ENCODE peak calls at places on chromosomes 6 and 20, in seven cellular contexts. One of them, this sample, is unnamed.

GRCh38 chr6:14804444-14805210 is 441.2 kb upstream of the JARID2 start:
- DNase-seq in GM12878: no peak
- DNase-seq in adrenal gland: peak
- DNase-seq in IMR-90: peak
- DNase-seq in prostate gland: no peak
- DNase-seq in breast epithelium: peak
- DNase-seq in upper lobe of left lung: peak
- DNase-seq in this sample: peak

GRCh38 chr6:2579241-2579761 is 171.4 kb downstream of the MYLK4 start:
- DNase-seq in adrenal gland: peak
- DNase-seq in upper lobe of left lung: peak
- DNase-seq in IMR-90: peak
- DNase-seq in prostate gland: no peak
- DNase-seq in breast epithelium: no peak
- DNase-seq in GM12878: no peak
- DNase-seq in this sample: no peak

GRCh38 chr6:168908166-168908565 is 345.5 kb downstream of the THBS2 start:
- DNase-seq in breast epithelium: no peak
- DNase-seq in IMR-90: peak
- DNase-seq in GM12878: no peak
- DNase-seq in adrenal gland: no peak
- DNase-seq in upper lobe of left lung: no peak
- DNase-seq in prostate gland: no peak
- DNase-seq in this sample: no peak

GRCh38 chr20:47205577-47206123 is 150.8 kb downstream of the ZMYND8 start:
- DNase-seq in IMR-90: peak
- DNase-seq in prostate gland: peak
- DNase-seq in adrenal gland: peak
- DNase-seq in breast epithelium: no peak
- DNase-seq in upper lobe of left lung: no peak
- DNase-seq in GM12878: peak
- DNase-seq in this sample: peak

GRCh38 chr6:25179051-25179778 is 100.0 kb upstream of the CARMIL1 start:
- DNase-seq in prostate gland: no peak
- DNase-seq in adrenal gland: peak
- DNase-seq in IMR-90: peak
- DNase-seq in upper lobe of left lung: no peak
- DNase-seq in GM12878: no peak
- DNase-seq in breast epithelium: no peak
- DNase-seq in this sample: no peak

GRCh38 chr6:127182501-127182900 is 64.0 kb downstream of the RSPO3 start:
- DNase-seq in upper lobe of left lung: no peak
- DNase-seq in IMR-90: no peak
- DNase-seq in breast epithelium: no peak
- DNase-seq in GM12878: no peak
- DNase-seq in adrenal gland: no peak
- DNase-seq in prostate gland: no peak
- DNase-seq in this sample: no peak

GRCh38 chr20:46307139-46307998 is 929 bp downstream of the CDH22 start:
- DNase-seq in upper lobe of left lung: peak
- DNase-seq in GM12878: no peak
- DNase-seq in adrenal gland: peak
- DNase-seq in prostate gland: peak
- DNase-seq in breast epithelium: no peak
- DNase-seq in IMR-90: peak
- DNase-seq in this sample: peak

GRCh38 chr6:36536873-36537547 is 10.3 kb downstream of the STK38 start:
- DNase-seq in GM12878: no peak
- DNase-seq in adrenal gland: no peak
- DNase-seq in IMR-90: no peak
- DNase-seq in breast epithelium: no peak
- DNase-seq in prostate gland: no peak
- DNase-seq in upper lobe of left lung: no peak
- DNase-seq in this sample: no peak

GRCh38 chr6:47363736-47364135 is 54.0 kb upstream of the TNFRSF21 start:
- DNase-seq in prostate gland: no peak
- DNase-seq in GM12878: no peak
- DNase-seq in IMR-90: no peak
- DNase-seq in upper lobe of left lung: no peak
- DNase-seq in breast epithelium: no peak
- DNase-seq in adrenal gland: no peak
- DNase-seq in this sample: no peak

GRCh38 chr20:63709149-63709527 is 1.3 kb downstream of the ZGPAT start:
- DNase-seq in IMR-90: no peak
- DNase-seq in adrenal gland: no peak
- DNase-seq in prostate gland: no peak
- DNase-seq in GM12878: no peak
- DNase-seq in upper lobe of left lung: no peak
- DNase-seq in breast epithelium: no peak
- DNase-seq in this sample: no peak

GRCh38 chr20:45098096-45098773 is 2.7 kb downstream of the KCNS1 start:
- DNase-seq in adrenal gland: peak
- DNase-seq in breast epithelium: no peak
- DNase-seq in upper lobe of left lung: peak
- DNase-seq in prostate gland: no peak
- DNase-seq in IMR-90: no peak
- DNase-seq in GM12878: no peak
- DNase-seq in this sample: peak

GRCh38 chr20:50376888-50377459 is 133.2 kb upstream of the PTPN1 start:
- DNase-seq in upper lobe of left lung: peak
- DNase-seq in IMR-90: no peak
- DNase-seq in GM12878: no peak
- DNase-seq in breast epithelium: no peak
- DNase-seq in prostate gland: no peak
- DNase-seq in adrenal gland: no peak
- DNase-seq in this sample: no peak

GRCh38 chr6:72616406-72617015 is 5.4 kb upstream of the KCNQ5 start:
- DNase-seq in prostate gland: no peak
- DNase-seq in breast epithelium: no peak
- DNase-seq in IMR-90: peak
- DNase-seq in upper lobe of left lung: no peak
- DNase-seq in GM12878: no peak
- DNase-seq in adrenal gland: no peak
- DNase-seq in this sample: no peak

GRCh38 chr6:106138151-106138550 is 52.0 kb downstream of the PRDM1 start:
- DNase-seq in breast epithelium: no peak
- DNase-seq in adrenal gland: no peak
- DNase-seq in GM12878: no peak
- DNase-seq in IMR-90: no peak
- DNase-seq in upper lobe of left lung: no peak
- DNase-seq in prostate gland: no peak
- DNase-seq in this sample: no peak

GRCh38 chr20:49320460-49320859 is 42.6 kb upstream of the ZNFX1 start:
- DNase-seq in upper lobe of left lung: no peak
- DNase-seq in prostate gland: no peak
- DNase-seq in breast epithelium: no peak
- DNase-seq in GM12878: no peak
- DNase-seq in IMR-90: peak
- DNase-seq in adrenal gland: peak
- DNase-seq in this sample: peak
- TF ChIP-seq CTCF in upper lobe of left lung: no peak
- TF ChIP-seq CTCF in prostate gland: no peak
- TF ChIP-seq CTCF in breast epithelium: peak
- TF ChIP-seq CTCF in GM12878: no peak
- TF ChIP-seq CTCF in IMR-90: no peak
- TF ChIP-seq CTCF in adrenal gland: no peak
- TF ChIP-seq CTCF in this sample: peak

GRCh38 chr6:144007779-144008500 is at the start of gene PLAGL1:
- DNase-seq in GM12878: no peak
- DNase-seq in IMR-90: peak
- DNase-seq in adrenal gland: peak
- DNase-seq in prostate gland: peak
- DNase-seq in upper lobe of left lung: peak
- DNase-seq in breast epithelium: no peak
- DNase-seq in this sample: peak
- TF ChIP-seq POLR2A in GM12878: peak
- TF ChIP-seq POLR2A in IMR-90: peak
- TF ChIP-seq POLR2A in adrenal gland: peak
- TF ChIP-seq POLR2A in prostate gland: peak
- TF ChIP-seq POLR2A in upper lobe of left lung: no peak
- TF ChIP-seq POLR2A in breast epithelium: no peak
- TF ChIP-seq POLR2A in this sample: no peak

GRCh38 chr6:137197684-137198645 is 21.2 kb downstream of the IFNGR1 start:
- DNase-seq in adrenal gland: no peak
- DNase-seq in prostate gland: no peak
- DNase-seq in GM12878: no peak
- DNase-seq in upper lobe of left lung: no peak
- DNase-seq in IMR-90: no peak
- DNase-seq in breast epithelium: no peak
- DNase-seq in this sample: no peak

GRCh38 chr6:137206562-137206961 is 12.6 kb downstream of the IFNGR1 start:
- DNase-seq in adrenal gland: no peak
- DNase-seq in IMR-90: no peak
- DNase-seq in GM12878: no peak
- DNase-seq in prostate gland: no peak
- DNase-seq in breast epithelium: no peak
- DNase-seq in upper lobe of left lung: no peak
- DNase-seq in this sample: no peak

GRCh38 chr6:137200288-137200687 is 18.9 kb downstream of the IFNGR1 start:
- DNase-seq in breast epithelium: no peak
- DNase-seq in prostate gland: no peak
- DNase-seq in adrenal gland: no peak
- DNase-seq in GM12878: no peak
- DNase-seq in IMR-90: no peak
- DNase-seq in upper lobe of left lung: no peak
- DNase-seq in this sample: no peak

GRCh38 chr6:137203256-137203655 is 15.9 kb downstream of the IFNGR1 start:
- DNase-seq in IMR-90: no peak
- DNase-seq in upper lobe of left lung: no peak
- DNase-seq in GM12878: no peak
- DNase-seq in breast epithelium: no peak
- DNase-seq in adrenal gland: no peak
- DNase-seq in prostate gland: no peak
- DNase-seq in this sample: no peak

GRCh38 chr6:137202078-137202477 is 17.1 kb downstream of the IFNGR1 start:
- DNase-seq in IMR-90: no peak
- DNase-seq in breast epithelium: no peak
- DNase-seq in adrenal gland: no peak
- DNase-seq in GM12878: no peak
- DNase-seq in prostate gland: peak
- DNase-seq in upper lobe of left lung: peak
- DNase-seq in this sample: no peak
- TF ChIP-seq CTCF in IMR-90: no peak
- TF ChIP-seq CTCF in breast epithelium: peak
- TF ChIP-seq CTCF in adrenal gland: no peak
- TF ChIP-seq CTCF in GM12878: peak
- TF ChIP-seq CTCF in prostate gland: peak
- TF ChIP-seq CTCF in upper lobe of left lung: peak
- TF ChIP-seq CTCF in this sample: no peak

DNA sequence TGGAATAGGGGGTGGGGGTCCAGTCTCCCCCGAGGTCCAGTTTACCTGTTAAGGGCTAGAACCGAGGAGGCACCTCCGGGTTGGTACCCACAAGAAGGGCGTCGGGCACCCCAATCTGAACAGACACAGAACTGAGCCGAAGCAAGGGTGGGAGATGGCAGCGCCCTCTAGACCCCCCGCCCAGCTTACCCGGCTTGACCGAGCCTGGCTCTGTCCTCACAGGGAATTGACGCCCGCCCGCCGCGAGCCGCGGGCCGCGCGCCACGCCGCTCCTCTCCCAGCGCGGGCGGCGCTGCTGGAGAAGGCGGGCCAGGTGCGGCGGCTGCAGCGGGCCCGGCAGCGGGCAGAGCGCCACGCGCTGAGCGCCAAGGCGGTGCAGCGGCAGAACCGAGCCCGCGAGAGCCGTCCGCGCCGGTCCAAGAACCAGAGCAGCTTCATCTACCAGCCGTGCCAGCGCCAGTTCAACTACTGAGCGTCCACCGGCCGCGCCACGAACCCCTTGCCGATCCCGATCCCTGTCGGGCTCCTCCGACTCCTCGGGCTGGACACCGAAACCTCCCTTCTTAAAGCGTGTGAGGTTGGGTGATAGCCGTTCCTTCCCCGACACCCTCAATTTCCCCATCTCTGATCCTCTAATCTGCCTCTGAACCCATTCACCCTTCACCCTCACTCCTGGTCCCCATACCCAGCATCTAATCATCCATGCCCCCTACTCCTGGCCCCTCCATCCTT is 5.9 kb downstream of the TP53INP2 start:
- DNase-seq in upper lobe of left lung: peak
- DNase-seq in breast epithelium: no peak
- DNase-seq in adrenal gland: peak
- DNase-seq in GM12878: no peak
- DNase-seq in IMR-90: peak
- DNase-seq in prostate gland: peak
- DNase-seq in this sample: peak
- TF ChIP-seq POLR2A in upper lobe of left lung: no peak
- TF ChIP-seq POLR2A in breast epithelium: no peak
- TF ChIP-seq POLR2A in adrenal gland: peak
- TF ChIP-seq POLR2A in GM12878: no peak
- TF ChIP-seq POLR2A in IMR-90: no peak
- TF ChIP-seq POLR2A in prostate gland: no peak
- TF ChIP-seq POLR2A in this sample: no peak

DNA sequence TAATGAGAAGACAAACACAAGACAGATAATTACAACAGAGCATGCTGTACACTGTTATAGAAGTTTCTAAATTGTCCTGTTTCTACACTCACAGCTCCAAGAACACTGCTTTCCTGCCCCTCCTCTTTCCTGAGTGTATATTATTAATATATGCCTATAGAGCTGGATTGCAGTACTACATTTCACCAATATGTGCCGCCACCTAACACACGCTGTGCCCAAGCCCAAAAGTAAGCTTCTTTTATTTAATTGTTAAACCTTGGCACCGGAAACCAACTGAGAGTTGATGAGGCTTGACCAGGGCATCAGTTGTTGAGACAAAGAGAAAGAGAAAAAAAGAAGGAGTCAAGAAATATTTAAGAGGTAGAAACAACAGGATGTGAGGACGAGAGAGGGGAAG is 16.0 kb upstream of the PTPRT start:
- DNase-seq in prostate gland: no peak
- DNase-seq in IMR-90: no peak
- DNase-seq in GM12878: no peak
- DNase-seq in breast epithelium: no peak
- DNase-seq in adrenal gland: no peak
- DNase-seq in upper lobe of left lung: no peak
- DNase-seq in this sample: no peak
- TF ChIP-seq CTCF in prostate gland: no peak
- TF ChIP-seq CTCF in IMR-90: no peak
- TF ChIP-seq CTCF in GM12878: no peak
- TF ChIP-seq CTCF in breast epithelium: no peak
- TF ChIP-seq CTCF in adrenal gland: no peak
- TF ChIP-seq CTCF in upper lobe of left lung: no peak
- TF ChIP-seq CTCF in this sample: no peak

DNA sequence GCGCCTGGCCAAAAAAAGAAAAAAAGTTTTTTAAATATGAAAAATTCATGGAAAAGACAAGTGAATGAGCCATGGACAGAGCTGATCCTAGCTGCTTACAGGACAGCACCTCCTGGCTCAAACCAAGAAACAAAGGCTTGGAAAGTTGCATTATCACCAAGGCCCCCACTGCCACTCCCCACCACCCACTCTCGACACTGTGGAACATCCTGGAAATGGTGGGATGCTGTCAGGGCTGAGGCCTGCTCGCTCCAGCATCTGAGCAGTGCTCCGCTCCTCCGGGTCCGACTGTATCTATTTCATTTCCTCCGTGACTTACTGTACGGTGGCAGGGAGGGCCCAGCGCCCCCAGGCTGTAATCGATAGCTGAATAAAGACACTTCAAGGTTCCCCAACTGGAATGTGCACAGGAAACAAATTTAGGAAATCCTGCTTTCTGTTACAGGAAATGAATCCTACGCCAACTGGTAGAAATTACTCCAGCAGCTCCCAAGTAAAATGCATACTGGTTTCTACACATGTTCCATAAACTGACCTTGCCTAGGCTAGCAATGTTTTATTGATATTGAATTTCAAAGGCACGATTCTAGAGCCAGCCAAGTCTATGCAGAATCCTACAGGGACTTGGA is 109.5 kb upstream of the NFATC2 start:
- DNase-seq in adrenal gland: no peak
- DNase-seq in upper lobe of left lung: no peak
- DNase-seq in prostate gland: no peak
- DNase-seq in GM12878: no peak
- DNase-seq in IMR-90: no peak
- DNase-seq in breast epithelium: no peak
- DNase-seq in this sample: no peak
- TF ChIP-seq POLR2A in adrenal gland: no peak
- TF ChIP-seq POLR2A in upper lobe of left lung: no peak
- TF ChIP-seq POLR2A in prostate gland: no peak
- TF ChIP-seq POLR2A in GM12878: no peak
- TF ChIP-seq POLR2A in IMR-90: no peak
- TF ChIP-seq POLR2A in breast epithelium: no peak
- TF ChIP-seq POLR2A in this sample: no peak